ENCODE peak calls at places on chromosomes 4 and X, in ten cellular contexts. O is Caco-2, P is tibial nerve, S is upper lobe of left lung, G is body of pancreas, Q is PC-3, H is right atrium auricular region, N is Peyer's patch, Z is left ventricle myocardium inferior, E is heart left ventricle. R is an unnamed sample. For H3K27me3, the result is how much of the 10 kb centered on the place peaks cover.

GRCh38 chr4:77126844-77127614 is 30.0 kb upstream of the CCNG2 start:
- DNase-seq in S (no peak), N (no peak), P (no peak), O (no peak), Q (no peak), G (no peak), H (no peak), E (no peak), Z (no peak), R (no peak)

GRCh38 chr4:82905205-82905604 is 4.7 kb downstream of the THAP9 start:
- DNase-seq in H (no peak), S (no peak), O (no peak), Z (no peak), G (no peak), E (no peak), P (no peak), N (no peak), Q (peak), R (no peak)

GRCh38 chr4:128600996-128601857 is 208.3 kb upstream of the JADE1 start:
- DNase-seq in G (peak), P (peak), E (peak), Q (peak), H (peak), O (peak), Z (peak), S (peak), N (peak), R (peak)

GRCh38 chrX:43860646-43861370 is 21.4 kb downstream of the MAOB start:
- DNase-seq in Q (peak), H (no peak), E (no peak), O (no peak), S (no peak), Z (no peak), N (no peak), G (peak), P (no peak), R (no peak)

GRCh38 chr4:27666943-27667342 is 806.3 kb downstream of the STIM2 start:
- DNase-seq in P (no peak), Z (no peak), O (peak), G (no peak), Q (peak), H (no peak), S (no peak), N (no peak), E (no peak), R (no peak)

GRCh38 chr4:153159016-153159415 is 45.2 kb upstream of the TRIM2 start:
- DNase-seq in S (no peak), G (no peak), H (no peak), P (no peak), O (no peak), N (no peak), E (no peak), Z (no peak), Q (no peak), R (no peak)

GRCh38 chrX:11336201-11336600 is 43.0 kb downstream of the AMELX start:
- DNase-seq in O (no peak), G (no peak), P (no peak), Z (no peak), N (no peak), E (no peak), Q (no peak), H (no peak), S (no peak), R (no peak)

GRCh38 chr4:122747883-122748282 is 15.4 kb downstream of the BBS12 start:
- DNase-seq in Z (no peak), N (no peak), P (no peak), E (no peak), G (no peak), S (no peak), Q (peak), O (no peak), H (no peak), R (no peak)

GRCh38 chrX:17511556-17511955 is 136.6 kb downstream of the NHS start:
- DNase-seq in Z (no peak), O (no peak), G (no peak), P (no peak), S (no peak), N (no peak), H (no peak), Q (no peak), E (no peak), R (no peak)

GRCh38 chr4:85565761-85566480 is 91.0 kb downstream of the ARHGAP24 start:
- DNase-seq in N (no peak), S (no peak), Z (no peak), P (no peak), Q (no peak), E (no peak), H (no peak), O (no peak), G (no peak), R (no peak)

GRCh38 chr4:145709843-145710242 is 29.9 kb downstream of the C4orf51 start:
- DNase-seq in N (no peak), E (no peak), G (no peak), Z (no peak), H (no peak), P (no peak), Q (peak), O (no peak), S (no peak), R (no peak)

GRCh38 chr4:182314537-182314936 is 71.3 kb downstream of the TENM3 start:
- DNase-seq in E (no peak), P (no peak), Q (no peak), G (no peak), H (no peak), O (no peak), S (no peak), Z (no peak), N (no peak), R (no peak)

GRCh38 chr4:650951-651883 is 22.9 kb downstream of the ATP5ME start:
- DNase-seq in N (no peak), H (no peak), Z (no peak), G (no peak), O (no peak), S (no peak), P (no peak), Q (no peak), E (peak), R (peak)

GRCh38 chr4:3465698-3466671 is 2.9 kb downstream of the DOK7 start:
- DNase-seq in E (peak), H (no peak), Q (no peak), S (no peak), G (no peak), N (no peak), O (no peak), P (no peak), Z (peak), R (no peak)

GRCh38 chrX:148794350-148794749 is 293.9 kb downstream of the AFF2 start:
- DNase-seq in G (no peak), S (no peak), P (no peak), Q (no peak), O (no peak), Z (no peak), H (no peak), E (no peak), N (no peak), R (no peak)

GRCh38 chr4:167100120-167100519 is 134.2 kb downstream of the SPOCK3 start:
- DNase-seq in G (no peak), S (no peak), N (no peak), H (no peak), P (no peak), O (no peak), Z (no peak), E (no peak), Q (peak), R (no peak)

GRCh38 chr4:154560824-154561231 is 2.0 kb upstream of the FGB start:
- DNase-seq in S (no peak), O (no peak), Q (peak), G (no peak), Z (no peak), N (no peak), P (no peak), E (no peak), H (no peak), R (no peak)

GRCh38 chr4:42673084-42673429 is 16.2 kb upstream of the ATP8A1 start:
- DNase-seq in N (peak), O (no peak), S (peak), G (peak), E (peak), Z (peak), H (peak), Q (no peak), P (no peak), R (peak)

GRCh38 chr4:99947608-99948007 is 1.2 kb upstream of the DNAJB14 start:
- DNase-seq in G (no peak), P (no peak), H (no peak), Q (no peak), E (no peak), N (no peak), S (no peak), Z (no peak), O (no peak), R (no peak)

GRCh38 chr4:155888171-155888570 is 15.3 kb upstream of the TDO2 start:
- DNase-seq in N (no peak), G (no peak), E (no peak), H (no peak), Q (no peak), S (no peak), P (no peak), O (no peak), Z (no peak), R (no peak)

GRCh38 chrX:114798902-114799301 is 215.0 kb downstream of the HTR2C start:
- DNase-seq in Z (no peak), H (no peak), Q (peak), P (no peak), O (no peak), G (no peak), N (no peak), E (no peak), S (no peak), R (no peak)

GRCh38 chrX:151870603-151871002 is 42.1 kb upstream of the MAGEA4 start:
- DNase-seq in P (no peak), O (no peak), N (no peak), Z (no peak), H (no peak), G (no peak), S (no peak), Q (peak), E (no peak), R (no peak)

GRCh38 chr4:25792200-25792791 is 70.5 kb downstream of the SEL1L3 start:
- DNase-seq in H (no peak), Z (no peak), P (no peak), O (peak), S (peak), N (peak), G (peak), Q (peak), E (no peak), R (no peak)

GRCh38 chrX:54808109-54808604 is 612 bp downstream of the MAGED2 start:
- DNase-seq in O (no peak), P (peak), Z (peak), G (peak), Q (no peak), S (peak), H (no peak), N (peak), E (peak), R (no peak)

GRCh38 chr4:76546282-76547166 is 111.5 kb downstream of the SHROOM3 start:
- DNase-seq in P (no peak), O (no peak), H (no peak), N (no peak), S (peak), Q (peak), E (no peak), Z (no peak), G (peak), R (peak)

GRCh38 chr4:128371004-128371777 is 83.6 kb upstream of the PGRMC2 start:
- DNase-seq in Q (no peak), P (no peak), S (peak), H (no peak), Z (no peak), N (no peak), G (no peak), O (no peak), E (no peak), R (no peak)

GRCh38 chr4:177339794-177340374 is 30.2 kb downstream of the NEIL3 start:
- DNase-seq in O (no peak), P (no peak), Z (no peak), E (no peak), N (no peak), Q (peak), S (no peak), G (no peak), H (no peak), R (no peak)

GRCh38 chrX:20317873-20318272 is 51.2 kb upstream of the RPS6KA3 start:
- DNase-seq in H (no peak), E (no peak), P (no peak), Z (no peak), Q (no peak), N (no peak), O (no peak), S (peak), G (peak), R (no peak)

GRCh38 chr4:81648576-81649272 is 177.0 kb upstream of the RASGEF1B start:
- DNase-seq in O (no peak), H (no peak), P (no peak), S (no peak), Q (no peak), Z (no peak), E (no peak), N (peak), G (no peak), R (no peak)

GRCh38 chr4:13816472-13816871 is 188.9 kb upstream of the BOD1L1 start:
- DNase-seq in O (no peak), G (no peak), S (no peak), Z (no peak), Q (no peak), H (no peak), N (no peak), P (no peak), E (no peak), R (no peak)

GRCh38 chr4:26860922-26861433 is 337 bp downstream of the STIM2 start:
- DNase-seq in Z (peak), P (no peak), G (peak), H (no peak), Q (peak), O (peak), N (peak), S (peak), E (peak), R (peak)

GRCh38 chr4:80180743-80181142 is 16.6 kb upstream of the PRDM8 start:
- DNase-seq in Z (no peak), Q (peak), H (no peak), G (no peak), O (no peak), S (no peak), E (no peak), P (no peak), N (no peak), R (no peak)

GRCh38 chr4:90002406-90003040 is 107.9 kb downstream of the MMRN1 start:
- DNase-seq in E (no peak), Q (no peak), O (peak), N (no peak), H (no peak), Z (no peak), S (no peak), P (no peak), G (no peak), R (no peak)

GRCh38 chr4:168541608-168541953 is 44.7 kb downstream of the PALLD start:
- DNase-seq in O (no peak), Q (peak), P (no peak), Z (no peak), E (no peak), H (no peak), N (no peak), G (no peak), S (no peak), R (no peak)

GRCh38 chr4:143302526-143302925 is 34.1 kb upstream of the GAB1 start:
- DNase-seq in H (no peak), E (no peak), S (no peak), P (no peak), G (no peak), O (no peak), N (no peak), Q (peak), Z (no peak), R (no peak)

GRCh38 chrX:22059800-22060199 is 27.7 kb downstream of the PHEX start:
- DNase-seq in O (no peak), N (no peak), P (no peak), E (no peak), Z (no peak), H (no peak), G (no peak), S (no peak), Q (no peak), R (no peak)

GRCh38 chr4:173121044-173121685 is 47.4 kb upstream of the GALNT7 start:
- DNase-seq in O (peak), Q (peak), H (no peak), P (no peak), S (peak), E (peak), N (peak), Z (no peak), G (peak), R (no peak)

GRCh38 chr4:155745984-155746383 is 12.8 kb upstream of the GUCY1B1 start:
- DNase-seq in O (no peak), E (no peak), H (no peak), N (no peak), P (no peak), Z (no peak), S (no peak), G (peak), Q (peak), R (no peak)

GRCh38 chrX:916235-916609 is 285.6 kb downstream of the SHOX start:
- DNase-seq in Q (no peak), Z (no peak), G (no peak), P (no peak), N (no peak), O (no peak), S (no peak), E (no peak), H (no peak), R (no peak)

GRCh38 chrX:139881130-139881529 is 51.7 kb downstream of the ATP11C start:
- DNase-seq in Z (no peak), E (no peak), G (no peak), Q (no peak), P (no peak), H (no peak), S (no peak), N (no peak), O (no peak), R (no peak)

GRCh38 chr4:159384619-159385018 is 281.7 kb downstream of the RAPGEF2 start:
- DNase-seq in S (no peak), E (no peak), O (no peak), N (no peak), Z (no peak), G (no peak), Q (no peak), P (no peak), H (no peak), R (no peak)
- TF ChIP-seq CTCF in S (no peak), E (no peak), O (peak), N (no peak), Z (peak), G (no peak), Q (no peak), P (peak), H (peak), R (no peak)

DNA sequence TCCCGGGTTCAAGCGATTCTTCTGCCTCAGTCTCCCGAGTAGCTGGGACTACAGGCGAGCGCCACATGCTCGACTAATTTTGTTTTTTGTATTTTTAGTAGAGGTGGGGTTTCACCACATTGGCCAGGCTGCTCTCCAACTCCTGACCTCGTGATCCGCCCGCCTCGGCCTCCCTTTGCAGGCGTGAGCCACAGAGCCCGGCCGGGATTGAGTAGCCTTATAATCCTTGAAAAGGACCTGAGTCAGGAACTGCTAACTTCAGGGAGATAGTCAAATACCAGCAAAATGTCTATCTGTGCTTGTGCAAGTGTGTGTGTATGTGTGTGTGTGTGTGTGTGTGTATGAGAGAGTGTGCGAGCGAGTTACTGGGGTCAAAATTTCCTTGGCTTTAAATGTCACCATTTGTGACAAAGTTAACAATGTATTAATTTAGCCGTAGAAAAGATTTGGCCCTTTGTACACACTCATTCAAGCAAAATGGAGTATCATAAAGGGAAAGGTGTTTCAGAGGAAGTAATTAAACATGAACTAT is 1.8 kb upstream of the KDM6A start:
- DNase-seq in H (no peak), Q (peak), G (peak), P (no peak), Z (no peak), N (no peak), E (peak), O (no peak), S (peak), R (peak)
- H3K4me3 ChIP-seq in H (no peak), Q (peak), G (no peak), P (no peak), Z (peak), N (peak), E (peak), O (peak), S (no peak), R (peak)

GRCh38 chrX:72358313-72358712 is 52.6 kb upstream of the CITED1 start:
- DNase-seq in G (no peak), N (no peak), E (no peak), S (no peak), Q (peak), Z (no peak), P (no peak), O (no peak), H (no peak), R (no peak)
- H3K27me3 ChIP-seq in G (under half), N (under half), E (under half), S (under half), Q (under half), Z (under half), P (under half), O (under half), H (under half), R (under half)

GRCh38 chrX:47723083-47723482 is 64.1 kb upstream of the UXT start:
- DNase-seq in E (no peak), Q (no peak), H (no peak), O (no peak), G (no peak), P (no peak), N (no peak), S (no peak), Z (no peak), R (no peak)

GRCh38 chrX:47722260-47722659 is 63.3 kb upstream of the UXT start:
- DNase-seq in O (no peak), H (no peak), S (no peak), E (no peak), Z (no peak), N (no peak), G (no peak), P (no peak), Q (no peak), R (no peak)

DNA sequence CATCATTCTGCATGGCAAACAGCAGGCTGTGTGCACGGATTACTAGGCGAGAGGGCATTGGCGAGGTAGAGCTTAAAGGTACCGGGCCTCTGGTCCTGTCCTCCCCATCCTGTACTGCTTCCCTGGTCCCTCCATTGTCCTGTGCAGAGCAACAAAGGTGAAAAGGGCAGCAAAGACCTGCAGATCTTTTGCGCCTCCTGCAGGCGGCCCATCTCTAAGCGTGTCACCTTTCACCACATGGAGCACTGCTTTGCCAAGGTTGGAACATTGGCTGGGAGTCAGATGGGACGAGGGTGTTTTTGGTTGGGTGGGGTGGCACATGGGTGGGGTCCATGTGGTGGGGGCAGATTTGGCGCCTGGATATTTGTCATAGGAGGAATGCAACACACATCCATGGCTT is 64.7 kb upstream of the UXT start:
- DNase-seq in G (peak), P (no peak), S (no peak), Q (no peak), Z (no peak), E (no peak), O (no peak), N (no peak), H (no peak), R (no peak)
- TF ChIP-seq CTCF in G (no peak), P (no peak), S (no peak), Q (peak), Z (no peak), E (no peak), O (peak), N (no peak), H (no peak), R (no peak)

DNA sequence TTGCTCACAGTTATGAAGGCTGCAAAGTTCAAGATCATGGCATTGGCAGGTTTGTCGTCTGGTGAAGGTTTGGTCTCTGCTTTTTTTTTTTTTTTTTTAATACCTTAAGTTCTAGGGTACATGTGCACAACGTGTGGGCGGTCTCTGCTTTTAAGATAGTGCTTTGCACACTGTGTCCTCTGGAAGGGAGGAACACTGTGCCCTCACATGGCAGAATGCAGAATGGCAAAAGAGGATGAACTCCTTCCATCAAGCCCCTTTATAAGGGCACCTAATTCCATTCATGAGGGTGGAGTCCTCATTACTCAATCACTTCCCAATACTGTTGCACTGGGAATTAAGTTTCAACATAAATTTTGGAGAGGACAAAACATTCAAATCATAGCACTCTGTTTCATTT is 101.4 kb downstream of the GLRA2 start:
- DNase-seq in Q (peak), S (no peak), N (no peak), P (no peak), G (no peak), Z (no peak), O (peak), H (no peak), E (no peak), R (no peak)
- H3K4me3 ChIP-seq in Q (no peak), S (no peak), N (no peak), P (no peak), G (no peak), Z (no peak), O (no peak), H (no peak), E (no peak), R (no peak)

R was measured in lower lobe of right lung.